ENCODE peak calls at places on chromosome 13, in eight cellular contexts. N is T-cell, O is T-helper 17 cell, B is gastrocnemius medialis, H is left cardiac atrium, W is HCT116, M is sciatic nerve, S is pancreas. U is an unnamed sample.
A peak's percentile ranks its signal among the peaks of the same experiment; 100 is the strongest.

GRCh38 chr13:73365681-73366080 is 306.9 kb downstream of the KLF5 start:
- ATAC-seq in N (no peak), B (no peak), O (no peak), H (no peak), M (no peak), W (no peak), S (peak; percentile 71), U (no peak)

GRCh38 chr13:32883501-32883900 is 132.7 kb upstream of the KL start:
- ATAC-seq in W (no peak), S (peak; percentile 15), O (no peak), B (no peak), N (no peak), M (no peak), H (peak; percentile 18), U (no peak)

GRCh38 chr13:84653915-84654534 is 771.8 kb upstream of the SLITRK1 start:
- ATAC-seq in M (no peak), W (no peak), B (no peak), N (no peak), S (no peak), H (peak; percentile 91), O (no peak), U (no peak)

GRCh38 chr13:23758783-23759527 is 130.2 kb downstream of the MIPEP start:
- ATAC-seq in W (no peak), O (no peak), H (peak; percentile 17), S (no peak), N (no peak), B (no peak), M (peak; percentile 20), U (no peak)

GRCh38 chr13:80436571-80437169 is 95.7 kb upstream of the SPRY2 start:
- ATAC-seq in W (no peak), H (peak; percentile 94), B (peak; percentile 90), M (peak; percentile 95), S (peak; percentile 47), N (no peak), O (no peak), U (peak; percentile 82)

GRCh38 chr13:77919351-77920294 is 992 bp upstream of the EDNRB start:
- ATAC-seq in H (peak; percentile 89), B (peak; percentile 55), O (no peak), W (no peak), N (no peak), M (peak; percentile 90), S (peak; percentile 69), U (peak; percentile 81)

GRCh38 chr13:92807343-92807742 is 419.3 kb upstream of the GPC6 start:
- ATAC-seq in W (no peak), O (no peak), H (no peak), B (no peak), M (peak; percentile 60), S (no peak), N (no peak), U (no peak)

GRCh38 chr13:20130652-20131051 is 30.2 kb downstream of the GJA3 start:
- ATAC-seq in H (no peak), O (no peak), S (no peak), B (no peak), N (no peak), W (no peak), M (no peak), U (no peak)

GRCh38 chr13:41670873-41671443 is 213.6 kb downstream of the RGCC start:
- ATAC-seq in O (no peak), W (no peak), H (no peak), S (no peak), N (no peak), B (no peak), M (no peak), U (no peak)

GRCh38 chr13:28551498-28551895 is 56.6 kb upstream of the FLT1 start:
- ATAC-seq in H (no peak), S (no peak), M (no peak), B (no peak), N (no peak), W (no peak), O (no peak), U (no peak)

GRCh38 chr13:108352599-108352998 is 83.1 kb downstream of the TNFSF13B start:
- ATAC-seq in W (no peak), H (peak; percentile 52), N (no peak), S (no peak), M (peak; percentile 95), B (no peak), O (no peak), U (peak; percentile 67)

GRCh38 chr13:21124853-21125252 is 51.5 kb downstream of the SKA3 start:
- ATAC-seq in W (no peak), M (no peak), H (no peak), S (peak; percentile 53), O (no peak), N (no peak), B (no peak), U (no peak)

GRCh38 chr13:21405309-21405708 is 53.8 kb downstream of the ZDHHC20 start:
- ATAC-seq in M (no peak), B (no peak), O (no peak), N (no peak), S (no peak), W (no peak), H (no peak), U (no peak)

GRCh38 chr13:54124700-54125099 is 1096.1 kb downstream of the OLFM4 start:
- ATAC-seq in S (no peak), H (no peak), M (no peak), N (no peak), B (no peak), W (no peak), O (no peak), U (no peak)

GRCh38 chr13:35703061-35703460 is 226.6 kb upstream of the MAB21L1 start:
- ATAC-seq in N (no peak), B (no peak), M (peak; percentile 68), O (no peak), H (no peak), W (no peak), S (no peak), U (no peak)

GRCh38 chr13:110771194-110771593 is 57.7 kb downstream of the ING1 start:
- ATAC-seq in B (no peak), W (no peak), O (no peak), S (no peak), H (no peak), M (no peak), N (no peak), U (peak; percentile 41)

GRCh38 chr13:89695343-89696257 is 1651.9 kb upstream of the MIR17HG start:
- ATAC-seq in M (peak; percentile 62), W (peak; percentile 68), N (no peak), O (no peak), H (peak; percentile 46), B (no peak), S (peak; percentile 82), U (no peak)

GRCh38 chr13:48741377-48741776 is 87.6 kb downstream of the CYSLTR2 start:
- ATAC-seq in S (peak; percentile 68), N (no peak), W (no peak), M (no peak), B (no peak), H (no peak), O (no peak), U (no peak)

GRCh38 chr13:36371185-36371584 is 25.0 kb upstream of the SPART start:
- ATAC-seq in N (no peak), M (no peak), O (no peak), H (no peak), B (no peak), W (no peak), S (no peak), U (no peak)

GRCh38 chr13:77696863-77697207 is 652 bp upstream of the SLAIN1 start:
- ATAC-seq in M (peak; percentile 46), B (no peak), O (peak; percentile 10), W (no peak), H (peak; percentile 28), N (peak; percentile 6), S (peak; percentile 23), U (peak; percentile 11)